ENCODE peak calls at places on chromosomes 13 and 19, in five cellular contexts. One of them, this sample, is unnamed.

GRCh38 chr13:71217827-71218226 is 649.2 kb downstream of the DACH1 start:
- DNase-seq in right cardiac atrium: no peak
- DNase-seq in IMR-90: no peak
- DNase-seq in PC-9: no peak
- DNase-seq in breast epithelium: no peak
- DNase-seq in this sample: no peak

GRCh38 chr13:65026505-65026904 is 2203.6 kb downstream of the PCDH9 start:
- DNase-seq in right cardiac atrium: no peak
- DNase-seq in PC-9: no peak
- DNase-seq in IMR-90: no peak
- DNase-seq in breast epithelium: no peak
- DNase-seq in this sample: no peak

GRCh38 chr13:107252021-107252420 is 684.1 kb upstream of the ARGLU1 start:
- DNase-seq in right cardiac atrium: no peak
- DNase-seq in breast epithelium: no peak
- DNase-seq in PC-9: no peak
- DNase-seq in IMR-90: no peak
- DNase-seq in this sample: no peak

GRCh38 chr13:82370306-82370705 is 1512.0 kb downstream of the SLITRK1 start:
- DNase-seq in breast epithelium: no peak
- DNase-seq in IMR-90: no peak
- DNase-seq in right cardiac atrium: no peak
- DNase-seq in PC-9: no peak
- DNase-seq in this sample: no peak

GRCh38 chr19:28454083-28454482 is 758.9 kb downstream of the UQCRFS1 start:
- DNase-seq in IMR-90: no peak
- DNase-seq in breast epithelium: no peak
- DNase-seq in right cardiac atrium: no peak
- DNase-seq in PC-9: no peak
- DNase-seq in this sample: no peak

GRCh38 chr13:39410089-39410901 is 192.7 kb downstream of the LHFPL6 start:
- DNase-seq in breast epithelium: no peak
- DNase-seq in right cardiac atrium: no peak
- DNase-seq in PC-9: no peak
- DNase-seq in IMR-90: peak; percentile 60
- DNase-seq in this sample: no peak

GRCh38 chr13:59450218-59450617 is 713.5 kb downstream of the DIAPH3 start:
- DNase-seq in breast epithelium: no peak
- DNase-seq in IMR-90: no peak
- DNase-seq in PC-9: no peak
- DNase-seq in right cardiac atrium: no peak
- DNase-seq in this sample: no peak

GRCh38 chr19:33444993-33445751 is 71.7 kb downstream of the CEBPG start:
- DNase-seq in breast epithelium: peak; percentile 24
- DNase-seq in right cardiac atrium: no peak
- DNase-seq in IMR-90: peak; percentile 44
- DNase-seq in PC-9: no peak
- DNase-seq in this sample: no peak

GRCh38 chr19:6416658-6417405 is 7.8 kb downstream of the KHSRP start:
- DNase-seq in breast epithelium: no peak
- DNase-seq in IMR-90: no peak
- DNase-seq in PC-9: no peak
- DNase-seq in right cardiac atrium: no peak
- DNase-seq in this sample: no peak

GRCh38 chr19:45218887-45219780 is 26.1 kb downstream of the EXOC3L2 start:
- DNase-seq in breast epithelium: no peak
- DNase-seq in PC-9: no peak
- DNase-seq in right cardiac atrium: peak; percentile 30
- DNase-seq in IMR-90: no peak
- DNase-seq in this sample: no peak

GRCh38 chr13:95834134-95834765 is 157.3 kb downstream of the DNAJC3 start:
- DNase-seq in breast epithelium: no peak
- DNase-seq in PC-9: peak; percentile 51
- DNase-seq in IMR-90: peak; percentile 57
- DNase-seq in right cardiac atrium: peak; percentile 61
- DNase-seq in this sample: no peak

GRCh38 chr13:30798776-30799625 is 63.7 kb downstream of the ALOX5AP start:
- DNase-seq in breast epithelium: no peak
- DNase-seq in IMR-90: peak; percentile 59
- DNase-seq in PC-9: no peak
- DNase-seq in right cardiac atrium: no peak
- DNase-seq in this sample: no peak

GRCh38 chr13:76239031-76239680 is 603.0 kb downstream of the LMO7 start:
- DNase-seq in PC-9: no peak
- DNase-seq in IMR-90: no peak
- DNase-seq in breast epithelium: no peak
- DNase-seq in right cardiac atrium: no peak
- DNase-seq in this sample: no peak

GRCh38 chr13:21979156-21979819 is 308.4 kb downstream of the FGF9 start:
- DNase-seq in breast epithelium: no peak
- DNase-seq in PC-9: no peak
- DNase-seq in IMR-90: peak; percentile 71
- DNase-seq in right cardiac atrium: no peak
- DNase-seq in this sample: no peak

GRCh38 chr13:49292742-49293498 is 45.2 kb downstream of the CDADC1 start:
- DNase-seq in PC-9: no peak
- DNase-seq in IMR-90: peak; percentile 96
- DNase-seq in breast epithelium: no peak
- DNase-seq in right cardiac atrium: peak; percentile 82
- DNase-seq in this sample: no peak

GRCh38 chr13:81609335-81609734 is 1268.4 kb upstream of the SPRY2 start:
- DNase-seq in right cardiac atrium: no peak
- DNase-seq in PC-9: no peak
- DNase-seq in breast epithelium: no peak
- DNase-seq in IMR-90: no peak
- DNase-seq in this sample: no peak

GRCh38 chr13:104641309-104641708 is 1575.1 kb upstream of the SLC10A2 start:
- DNase-seq in breast epithelium: no peak
- DNase-seq in PC-9: peak; percentile 39
- DNase-seq in IMR-90: peak; percentile 7
- DNase-seq in right cardiac atrium: no peak
- DNase-seq in this sample: no peak

GRCh38 chr13:49652691-49653305 is 24.5 kb downstream of the ARL11 start:
- DNase-seq in breast epithelium: no peak
- DNase-seq in IMR-90: peak; percentile 10
- DNase-seq in right cardiac atrium: no peak
- DNase-seq in PC-9: peak; percentile 39
- DNase-seq in this sample: no peak

GRCh38 chr19:44092108-44092507 is 2.1 kb upstream of the ZNF224 start:
- DNase-seq in breast epithelium: no peak
- DNase-seq in right cardiac atrium: no peak
- DNase-seq in IMR-90: no peak
- DNase-seq in PC-9: no peak
- DNase-seq in this sample: no peak

GRCh38 chr19:46898731-46899130 is 37.9 kb downstream of the ARHGAP35 start:
- DNase-seq in right cardiac atrium: no peak
- DNase-seq in PC-9: no peak
- DNase-seq in IMR-90: peak; percentile 76
- DNase-seq in breast epithelium: no peak
- DNase-seq in this sample: no peak

GRCh38 chr13:23695711-23696512 is 125.7 kb downstream of the TNFRSF19 start:
- DNase-seq in breast epithelium: no peak
- DNase-seq in PC-9: no peak
- DNase-seq in IMR-90: no peak
- DNase-seq in right cardiac atrium: peak; percentile 81
- DNase-seq in this sample: peak; percentile 16

GRCh38 chr19:51158474-51159129 is 16.5 kb downstream of the SIGLEC7 start:
- DNase-seq in PC-9: peak; percentile 33
- DNase-seq in breast epithelium: no peak
- DNase-seq in right cardiac atrium: peak; percentile 78
- DNase-seq in IMR-90: peak; percentile 7
- DNase-seq in this sample: no peak

GRCh38 chr13:24923305-24923640 is 159.3 kb downstream of the RNF17 start:
- DNase-seq in right cardiac atrium: no peak
- DNase-seq in PC-9: no peak
- DNase-seq in IMR-90: peak; percentile 75
- DNase-seq in breast epithelium: no peak
- DNase-seq in this sample: no peak

GRCh38 chr19:16347706-16348105 is 23.1 kb downstream of the KLF2 start:
- DNase-seq in IMR-90: no peak
- DNase-seq in right cardiac atrium: no peak
- DNase-seq in breast epithelium: no peak
- DNase-seq in PC-9: no peak
- DNase-seq in this sample: no peak

GRCh38 chr19:11656535-11656934 is 59.3 kb downstream of the ZNF627 start:
- DNase-seq in breast epithelium: no peak
- DNase-seq in right cardiac atrium: no peak
- DNase-seq in IMR-90: no peak
- DNase-seq in PC-9: no peak
- DNase-seq in this sample: no peak

GRCh38 chr19:2483484-2484151 is 7.7 kb downstream of the GADD45B start:
- DNase-seq in breast epithelium: no peak
- DNase-seq in IMR-90: no peak
- DNase-seq in right cardiac atrium: no peak
- DNase-seq in PC-9: no peak
- DNase-seq in this sample: no peak
- H3K9me3 ChIP-seq in breast epithelium: peaks cover 11% of the 10 kb centered on the region
- H3K9me3 ChIP-seq in IMR-90: peaks cover 17% of the 10 kb centered on the region
- H3K9me3 ChIP-seq in right cardiac atrium: no peaks in the 10 kb centered on the region
- H3K9me3 ChIP-seq in PC-9: no peaks in the 10 kb centered on the region
- H3K9me3 ChIP-seq in this sample: peaks cover 9% of the 10 kb centered on the region

GRCh38 chr13:97240789-97241734 is 18.9 kb downstream of the MBNL2 start:
- DNase-seq in right cardiac atrium: no peak
- DNase-seq in IMR-90: no peak
- DNase-seq in PC-9: no peak
- DNase-seq in breast epithelium: no peak
- DNase-seq in this sample: no peak
- H3K4me1 ChIP-seq in right cardiac atrium: peaks cover 35% of the 10 kb centered on the region
- H3K4me1 ChIP-seq in IMR-90: peaks cover 30% of the 10 kb centered on the region
- H3K4me1 ChIP-seq in PC-9: peaks cover 13% of the 10 kb centered on the region
- H3K4me1 ChIP-seq in breast epithelium: peaks cover 12% of the 10 kb centered on the region
- H3K4me1 ChIP-seq in this sample: peaks cover 100% of the 10 kb centered on the region

DNA sequence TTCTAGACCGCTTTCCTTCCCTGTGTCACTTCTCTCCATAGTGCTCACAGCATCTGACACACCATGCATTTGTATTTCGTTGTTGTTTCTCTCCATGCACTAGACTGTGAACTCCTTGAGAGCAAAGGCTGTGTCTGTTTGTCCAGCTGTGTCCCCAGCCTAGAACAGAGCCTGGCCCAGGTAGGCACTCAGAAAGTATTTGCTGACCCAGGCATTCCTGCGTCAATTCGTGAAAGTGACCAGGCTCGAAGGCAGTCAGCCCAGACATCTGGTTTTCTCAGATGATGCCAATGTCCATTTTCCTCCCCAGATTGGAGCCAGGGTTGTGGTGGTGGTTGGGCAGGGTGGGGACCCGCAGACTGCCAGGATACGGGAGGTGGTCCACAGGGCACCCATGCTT is 164.8 kb downstream of the ZNF536 start:
- DNase-seq in right cardiac atrium: no peak
- DNase-seq in PC-9: no peak
- DNase-seq in breast epithelium: no peak
- DNase-seq in IMR-90: no peak
- DNase-seq in this sample: no peak
- H3K9me3 ChIP-seq in right cardiac atrium: no peaks in the 10 kb centered on the region
- H3K9me3 ChIP-seq in PC-9: no peaks in the 10 kb centered on the region
- H3K9me3 ChIP-seq in breast epithelium: no peaks in the 10 kb centered on the region
- H3K9me3 ChIP-seq in IMR-90: peaks cover 19% of the 10 kb centered on the region
- H3K9me3 ChIP-seq in this sample: no peaks in the 10 kb centered on the region

DNA sequence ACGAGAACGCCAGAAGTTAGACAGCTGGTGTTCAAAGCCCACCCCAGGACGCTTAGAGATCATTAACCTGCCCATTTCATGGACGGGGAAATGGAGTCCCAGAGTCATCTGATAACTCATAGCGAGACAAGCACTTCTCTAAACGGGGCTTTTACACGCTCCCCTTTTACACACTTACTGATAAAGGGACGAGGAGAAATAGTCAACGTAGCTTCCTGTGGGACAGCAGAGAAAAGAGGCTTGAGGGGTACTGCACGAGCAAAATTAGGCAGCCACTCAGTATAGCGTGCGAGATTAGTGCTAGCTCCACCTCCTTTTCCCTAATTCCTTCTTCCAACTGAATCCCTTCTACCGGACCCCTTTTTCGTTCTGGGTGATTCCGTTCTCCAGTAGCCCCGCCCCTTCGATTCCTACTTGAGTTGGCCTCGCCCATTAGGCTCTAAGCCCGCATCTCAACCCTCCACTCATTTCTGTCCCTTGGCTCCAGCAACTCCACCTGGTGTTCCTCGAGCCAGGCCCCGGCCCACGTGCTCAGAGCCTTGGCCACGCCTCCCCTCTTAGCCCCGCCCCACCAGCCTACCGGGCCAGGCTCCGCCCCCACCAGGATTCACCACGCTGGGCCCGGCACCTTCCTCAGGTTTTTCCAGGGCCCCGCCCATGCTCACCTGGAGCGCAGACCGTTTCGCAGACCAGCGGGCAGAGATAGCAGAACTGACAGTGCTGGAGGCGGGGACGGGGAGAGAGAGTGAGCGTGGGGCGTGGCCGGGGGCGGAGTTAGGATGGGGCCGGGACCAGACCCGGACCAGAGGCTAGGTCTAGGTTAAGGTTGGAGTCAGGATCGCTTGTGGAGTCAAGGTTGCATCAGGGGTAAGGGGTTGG is 3.6 kb downstream of the HRC start:
- DNase-seq in breast epithelium: peak; percentile 98
- DNase-seq in PC-9: peak; percentile 92
- DNase-seq in IMR-90: peak; percentile 11
- DNase-seq in right cardiac atrium: peak; percentile 88
- DNase-seq in this sample: no peak
- H3K4me1 ChIP-seq in breast epithelium: peaks cover 5% of the 10 kb centered on the region
- H3K4me1 ChIP-seq in PC-9: peaks cover 16% of the 10 kb centered on the region
- H3K4me1 ChIP-seq in IMR-90: peaks cover 4% of the 10 kb centered on the region
- H3K4me1 ChIP-seq in right cardiac atrium: peaks cover 4% of the 10 kb centered on the region
- H3K4me1 ChIP-seq in this sample: peaks cover 45% of the 10 kb centered on the region

GRCh38 chr19:4186087-4186993 is 3.9 kb downstream of the ANKRD24 start:
- DNase-seq in breast epithelium: peak; percentile 77
- DNase-seq in IMR-90: peak; percentile 58
- DNase-seq in PC-9: peak; percentile 72
- DNase-seq in right cardiac atrium: peak; percentile 81
- DNase-seq in this sample: no peak
- H3K9me3 ChIP-seq in breast epithelium: no peaks in the 10 kb centered on the region
- H3K9me3 ChIP-seq in IMR-90: no peaks in the 10 kb centered on the region
- H3K9me3 ChIP-seq in PC-9: no peaks in the 10 kb centered on the region
- H3K9me3 ChIP-seq in right cardiac atrium: no peaks in the 10 kb centered on the region
- H3K9me3 ChIP-seq in this sample: no peaks in the 10 kb centered on the region

GRCh38 chr19:10335149-10336053 is 2.1 kb upstream of the RAVER1 start:
- DNase-seq in breast epithelium: no peak
- DNase-seq in PC-9: no peak
- DNase-seq in right cardiac atrium: peak; percentile 75
- DNase-seq in IMR-90: no peak
- DNase-seq in this sample: no peak
- H3K4me1 ChIP-seq in breast epithelium: peaks cover 5% of the 10 kb centered on the region
- H3K4me1 ChIP-seq in PC-9: peaks cover 10% of the 10 kb centered on the region
- H3K4me1 ChIP-seq in right cardiac atrium: no peaks in the 10 kb centered on the region
- H3K4me1 ChIP-seq in IMR-90: peaks cover 5% of the 10 kb centered on the region
- H3K4me1 ChIP-seq in this sample: peaks cover 16% of the 10 kb centered on the region

GRCh38 chr19:42433503-42434260 is 6.5 kb upstream of the LIPE start:
- DNase-seq in PC-9: peak; percentile 76
- DNase-seq in IMR-90: peak; percentile 14
- DNase-seq in breast epithelium: peak; percentile 83
- DNase-seq in right cardiac atrium: peak; percentile 92
- DNase-seq in this sample: no peak

GRCh38 chr19:42435316-42435715 is 7.4 kb downstream of the CXCL17 start:
- DNase-seq in PC-9: no peak
- DNase-seq in right cardiac atrium: no peak
- DNase-seq in IMR-90: no peak
- DNase-seq in breast epithelium: no peak
- DNase-seq in this sample: no peak

GRCh38 chr19:42431486-42431885 is 4.3 kb upstream of the LIPE start:
- DNase-seq in IMR-90: no peak
- DNase-seq in right cardiac atrium: no peak
- DNase-seq in breast epithelium: no peak
- DNase-seq in PC-9: no peak
- DNase-seq in this sample: no peak

GRCh38 chr19:42440357-42441046 is 2.2 kb downstream of the CXCL17 start:
- DNase-seq in IMR-90: peak; percentile 59
- DNase-seq in breast epithelium: peak; percentile 72
- DNase-seq in PC-9: peak; percentile 65
- DNase-seq in right cardiac atrium: peak; percentile 89
- DNase-seq in this sample: no peak

GRCh38 chr19:42436006-42436405 is 6.7 kb downstream of the CXCL17 start:
- DNase-seq in IMR-90: no peak
- DNase-seq in right cardiac atrium: no peak
- DNase-seq in breast epithelium: no peak
- DNase-seq in PC-9: no peak
- DNase-seq in this sample: no peak
- H3K9me3 ChIP-seq in IMR-90: no peaks in the 10 kb centered on the region
- H3K9me3 ChIP-seq in right cardiac atrium: no peaks in the 10 kb centered on the region
- H3K9me3 ChIP-seq in breast epithelium: no peaks in the 10 kb centered on the region
- H3K9me3 ChIP-seq in PC-9: no peaks in the 10 kb centered on the region
- H3K9me3 ChIP-seq in this sample: no peaks in the 10 kb centered on the region